ENCODE peak calls at places on chromosomes 2 and 18, in six cellular contexts. E is body of pancreas, M is left ventricle myocardium inferior, H is astrocyte, N is uterus, O is heart right ventricle. Z is an unnamed sample. For H3K4me1, the result is how much of the 10 kb centered on the place peaks cover.

GRCh38 chr18:62152844-62153243 is 34.0 kb downstream of the PIGN start:
- DNase-seq in N (no peak), O (no peak), M (no peak), E (no peak), H (no peak), Z (no peak)

GRCh38 chr2:121489284-121489683 is 41.4 kb upstream of the RNU4ATAC start:
- DNase-seq in H (peak), O (no peak), M (no peak), E (peak), N (no peak), Z (peak)

GRCh38 chr2:231642631-231643493 is 50.2 kb downstream of the TEX44 start:
- DNase-seq in E (peak), M (peak), N (peak), H (peak), O (peak), Z (peak)

GRCh38 chr2:48131503-48132293 is 225.4 kb upstream of the FBXO11 start:
- DNase-seq in N (no peak), O (no peak), M (no peak), E (no peak), H (peak), Z (no peak)

GRCh38 chr2:453132-453531 is 165.2 kb upstream of the ALKAL2 start:
- DNase-seq in M (no peak), N (no peak), O (no peak), H (peak), E (no peak), Z (no peak)

GRCh38 chr18:24319757-24320156 is 77.9 kb downstream of the OSBPL1A start:
- DNase-seq in O (no peak), N (no peak), E (no peak), M (no peak), H (no peak), Z (no peak)

GRCh38 chr18:47100214-47100831 is 50.0 kb downstream of the HDHD2 start:
- DNase-seq in N (peak), O (peak), H (peak), E (peak), M (peak), Z (no peak)

GRCh38 chr18:37659906-37660305 is 94.3 kb upstream of the CELF4 start:
- DNase-seq in E (no peak), H (no peak), N (no peak), O (no peak), M (no peak), Z (no peak)

GRCh38 chr2:151973013-151973900 is 125.6 kb downstream of the CACNB4 start:
- DNase-seq in O (no peak), E (no peak), M (no peak), H (no peak), N (no peak), Z (no peak)

GRCh38 chr2:141384676-141385075 is 746.1 kb downstream of the LRP1B start:
- DNase-seq in O (no peak), E (no peak), H (peak), M (no peak), N (no peak), Z (no peak)

GRCh38 chr2:235083822-235084221 is 132.0 kb downstream of the SH3BP4 start:
- DNase-seq in N (no peak), H (no peak), O (no peak), M (no peak), E (no peak), Z (no peak)

GRCh38 chr2:101516833-101517690 is 42.1 kb upstream of the RFX8 start:
- DNase-seq in E (no peak), H (peak), N (no peak), O (no peak), M (no peak), Z (no peak)

GRCh38 chr2:117068371-117068770 is 746.1 kb upstream of the DDX18 start:
- DNase-seq in E (no peak), H (no peak), O (no peak), N (no peak), M (no peak), Z (no peak)

GRCh38 chr2:122412360-122412759 is 656.9 kb downstream of the TSN start:
- DNase-seq in N (no peak), E (no peak), H (no peak), O (no peak), M (no peak), Z (no peak)

GRCh38 chr2:139048017-139048416 is 267.8 kb upstream of the NXPH2 start:
- DNase-seq in H (no peak), N (no peak), E (no peak), O (no peak), M (no peak), Z (no peak)

GRCh38 chr2:114316532-114317300 is 125.7 kb upstream of the DPP10 start:
- DNase-seq in E (no peak), O (no peak), H (no peak), M (no peak), N (no peak), Z (no peak)

GRCh38 chr18:9905401-9905922 is 8.4 kb upstream of the VAPA start:
- DNase-seq in N (no peak), M (no peak), E (no peak), H (no peak), O (no peak), Z (no peak)

GRCh38 chr2:1789610-1790009 is 45.3 kb upstream of the PXDN start:
- DNase-seq in E (no peak), N (no peak), M (no peak), H (no peak), O (no peak), Z (no peak)

GRCh38 chr2:71611781-71612545 is 158.6 kb downstream of the DYSF start:
- DNase-seq in E (peak), M (no peak), O (no peak), N (peak), H (no peak), Z (no peak)

GRCh38 chr18:363327-364115 is 95.7 kb upstream of the THOC1 start:
- DNase-seq in N (no peak), O (no peak), E (no peak), H (peak), M (no peak), Z (no peak)

GRCh38 chr2:68279691-68280090 is 27.4 kb upstream of the PPP3R1 start:
- DNase-seq in N (no peak), E (no peak), H (no peak), M (no peak), O (no peak), Z (no peak)

GRCh38 chr2:144331652-144332355 is 188.1 kb downstream of the ZEB2 start:
- DNase-seq in H (peak), E (no peak), N (peak), M (no peak), O (no peak), Z (no peak)

GRCh38 chr2:20168727-20169696 is 55.9 kb downstream of the SDC1 start:
- DNase-seq in N (no peak), M (no peak), H (no peak), O (no peak), E (peak), Z (no peak)

GRCh38 chr2:117980783-117981676 is 32.8 kb downstream of the CCDC93 start:
- DNase-seq in E (no peak), H (peak), O (no peak), M (no peak), N (no peak), Z (no peak)

GRCh38 chr18:11719621-11720020 is 30.6 kb downstream of the GNAL start:
- DNase-seq in E (no peak), O (no peak), H (no peak), N (no peak), M (no peak), Z (no peak)

GRCh38 chr2:162073776-162074578 is at the start of gene DPP4:
- DNase-seq in E (peak), M (peak), H (no peak), N (peak), O (peak), Z (peak)

GRCh38 chr2:97355176-97355575 is 234.5 kb downstream of the ANKRD36B start:
- DNase-seq in N (no peak), E (no peak), H (no peak), O (no peak), M (no peak), Z (no peak)

GRCh38 chr2:213202006-213202405 is 50.6 kb upstream of the IKZF2 start:
- DNase-seq in O (no peak), M (no peak), E (no peak), N (no peak), H (no peak), Z (no peak)

GRCh38 chr2:32862269-32863055 is 84.3 kb upstream of the LTBP1 start:
- DNase-seq in M (no peak), O (no peak), H (no peak), E (no peak), N (no peak), Z (no peak)

GRCh38 chr2:230691005-230691647 is 21.5 kb upstream of the CAB39 start:
- DNase-seq in M (no peak), N (no peak), E (no peak), O (no peak), H (peak), Z (no peak)

GRCh38 chr18:26493021-26493420 is 55.3 kb downstream of the KCTD1 start:
- DNase-seq in H (no peak), N (no peak), E (no peak), M (no peak), O (no peak), Z (no peak)

GRCh38 chr2:10048501-10049171 is 5.3 kb downstream of the KLF11 start:
- DNase-seq in N (no peak), O (no peak), H (peak), E (no peak), M (no peak), Z (peak)

GRCh38 chr2:105836341-105836740 is 91.6 kb downstream of the NCK2 start:
- DNase-seq in H (no peak), O (no peak), N (no peak), M (no peak), E (no peak), Z (no peak)

GRCh38 chr2:105836840-105837692 is 92.4 kb downstream of the NCK2 start:
- DNase-seq in E (no peak), N (no peak), M (no peak), O (no peak), H (no peak), Z (no peak)

GRCh38 chr2:105839793-105840192 is 95.1 kb downstream of the NCK2 start:
- DNase-seq in N (no peak), M (no peak), E (no peak), O (no peak), H (no peak), Z (no peak)

DNA sequence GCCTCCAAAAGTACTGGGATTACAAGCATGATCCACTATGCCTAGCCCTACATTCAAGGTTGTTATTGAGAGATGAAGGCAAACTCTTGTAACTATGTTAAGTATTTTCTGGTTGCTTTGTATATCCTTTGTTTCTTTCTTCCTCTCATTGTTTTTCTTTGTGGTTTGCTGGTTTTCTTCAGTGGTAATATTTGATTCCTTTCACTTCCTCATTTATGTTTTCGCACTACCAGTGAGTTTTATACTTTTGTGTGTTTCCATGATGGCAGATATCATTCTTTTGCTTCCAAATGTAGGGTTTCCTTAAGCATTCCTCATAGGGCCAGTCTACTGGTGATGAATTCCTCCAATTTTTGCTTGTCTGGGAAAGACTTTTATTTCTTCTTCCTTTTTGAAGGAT is 90.2 kb downstream of the NCK2 start:
- DNase-seq in O (no peak), M (no peak), E (no peak), H (no peak), N (no peak), Z (no peak)
- H3K4me3 ChIP-seq in O (no peak), M (no peak), E (no peak), H (no peak), N (no peak), Z (no peak)

GRCh38 chr2:73107211-73107926 is 5.4 kb downstream of the RAB11FIP5 start:
- DNase-seq in N (no peak), H (no peak), M (peak), O (peak), E (no peak), Z (peak)

GRCh38 chr2:73104933-73105332 is 7.8 kb downstream of the RAB11FIP5 start:
- DNase-seq in M (no peak), O (no peak), E (no peak), N (no peak), H (no peak), Z (no peak)

GRCh38 chr2:73103018-73103542 is 9.7 kb downstream of the RAB11FIP5 start:
- DNase-seq in M (no peak), H (no peak), O (no peak), N (no peak), E (no peak), Z (no peak)

GRCh38 chr2:73106791-73107190 is 6.0 kb downstream of the RAB11FIP5 start:
- DNase-seq in N (no peak), H (no peak), O (no peak), M (no peak), E (no peak), Z (no peak)

GRCh38 chr2:73105511-73105971 is 7.2 kb downstream of the RAB11FIP5 start:
- DNase-seq in E (no peak), N (no peak), M (no peak), H (no peak), O (no peak), Z (no peak)
- H3K4me1 ChIP-seq in E (under half), N (under half), M (half or more), H (under half), O (under half), Z (under half)

DNA sequence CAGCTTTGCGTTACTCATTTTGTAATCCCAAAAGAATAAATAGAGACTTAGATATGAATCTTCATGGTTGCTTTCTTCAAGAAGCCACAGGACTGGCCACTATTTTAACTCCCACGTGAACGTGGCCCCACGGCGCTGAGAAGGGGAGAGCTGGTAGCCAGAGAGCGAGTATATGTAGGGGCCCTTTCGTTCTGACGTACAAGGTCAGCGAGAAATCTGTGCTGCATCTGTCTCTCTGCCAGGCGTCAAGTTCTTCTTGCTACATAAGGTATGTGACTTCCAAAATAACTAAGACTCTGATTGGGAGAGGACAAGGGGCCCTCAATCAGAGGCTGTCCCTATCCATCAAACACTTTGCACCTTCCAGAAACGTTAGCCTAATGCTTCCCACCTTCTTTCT is 149.2 kb downstream of the PLEKHA3 start:
- DNase-seq in H (no peak), N (no peak), E (no peak), M (peak), O (peak), Z (no peak)
- H3K4me3 ChIP-seq in H (no peak), N (no peak), E (no peak), M (peak), O (peak), Z (no peak)

GRCh38 chr18:28112056-28112470 is 64.9 kb downstream of the CDH2 start:
- DNase-seq in N (no peak), E (no peak), H (peak), O (no peak), M (no peak), Z (no peak)

GRCh38 chr18:28108254-28108653 is 68.7 kb downstream of the CDH2 start:
- DNase-seq in E (no peak), O (no peak), M (no peak), H (no peak), N (no peak), Z (no peak)

GRCh38 chr18:28110924-28111323 is 66.0 kb downstream of the CDH2 start:
- DNase-seq in M (no peak), E (no peak), H (no peak), O (no peak), N (no peak), Z (no peak)

GRCh38 chr18:28109781-28110460 is 67.0 kb downstream of the CDH2 start:
- DNase-seq in M (no peak), N (no peak), O (no peak), E (no peak), H (peak), Z (no peak)

DNA sequence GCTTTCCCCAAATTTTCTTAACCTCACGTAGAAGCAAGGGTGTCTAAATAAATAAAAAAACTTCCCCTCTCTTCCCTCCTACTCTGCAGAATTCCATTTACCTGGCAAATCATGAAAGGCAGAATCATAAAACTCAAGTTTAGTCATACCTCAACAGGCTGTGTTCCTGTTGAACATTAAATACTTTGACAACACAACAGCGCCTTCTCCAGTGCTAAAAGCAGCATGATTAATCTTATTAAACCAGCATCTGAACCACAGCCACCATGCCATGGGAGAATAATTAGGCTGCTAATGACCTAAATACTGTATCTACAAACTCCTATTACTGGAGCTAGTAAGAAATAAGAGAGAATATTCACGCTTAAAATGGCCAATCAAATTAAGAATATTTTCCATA is 68.1 kb downstream of the CDH2 start:
- DNase-seq in O (no peak), M (no peak), H (peak), E (no peak), N (no peak), Z (no peak)
- H3K4me1 ChIP-seq in O (under half), M (under half), H (half or more), E (under half), N (under half), Z (under half)

DNA sequence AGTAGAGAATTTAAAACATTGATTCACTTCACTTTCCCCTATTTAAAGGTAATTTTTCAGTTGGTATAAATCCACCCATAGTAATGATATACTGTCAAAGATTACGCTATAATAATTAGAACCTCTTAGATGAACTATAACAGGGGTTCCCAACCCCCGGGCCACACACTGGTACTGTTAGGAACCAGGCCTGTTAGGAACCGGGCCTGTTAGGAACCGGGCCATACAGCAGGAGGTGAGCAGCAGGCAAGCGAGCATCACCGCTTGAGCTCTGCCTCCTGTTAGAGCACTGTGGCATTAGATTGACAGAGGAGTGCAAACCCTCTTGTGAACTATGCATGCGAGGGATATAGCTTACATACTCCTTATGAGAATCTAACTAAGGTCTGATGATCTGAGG is 34.0 kb upstream of the CD302 start:
- DNase-seq in E (no peak), M (no peak), N (no peak), H (no peak), O (no peak), Z (no peak)
- H3K4me3 ChIP-seq in E (no peak), M (no peak), N (no peak), H (no peak), O (no peak), Z (no peak)

GRCh38 chr2:177249038-177249437 is 15.5 kb downstream of the NFE2L2 start:
- DNase-seq in M (no peak), E (no peak), H (no peak), N (no peak), O (no peak), Z (no peak)

GRCh38 chr2:177246000-177246399 is 18.5 kb downstream of the NFE2L2 start:
- DNase-seq in E (no peak), N (no peak), O (no peak), H (no peak), M (no peak), Z (no peak)

GRCh38 chr2:177250461-177250860 is 14.1 kb downstream of the NFE2L2 start:
- DNase-seq in M (no peak), H (no peak), E (no peak), N (no peak), O (no peak), Z (no peak)

GRCh38 chr2:177245010-177245422 is 19.5 kb downstream of the NFE2L2 start:
- DNase-seq in M (no peak), H (peak), O (no peak), E (no peak), N (no peak), Z (no peak)

DNA sequence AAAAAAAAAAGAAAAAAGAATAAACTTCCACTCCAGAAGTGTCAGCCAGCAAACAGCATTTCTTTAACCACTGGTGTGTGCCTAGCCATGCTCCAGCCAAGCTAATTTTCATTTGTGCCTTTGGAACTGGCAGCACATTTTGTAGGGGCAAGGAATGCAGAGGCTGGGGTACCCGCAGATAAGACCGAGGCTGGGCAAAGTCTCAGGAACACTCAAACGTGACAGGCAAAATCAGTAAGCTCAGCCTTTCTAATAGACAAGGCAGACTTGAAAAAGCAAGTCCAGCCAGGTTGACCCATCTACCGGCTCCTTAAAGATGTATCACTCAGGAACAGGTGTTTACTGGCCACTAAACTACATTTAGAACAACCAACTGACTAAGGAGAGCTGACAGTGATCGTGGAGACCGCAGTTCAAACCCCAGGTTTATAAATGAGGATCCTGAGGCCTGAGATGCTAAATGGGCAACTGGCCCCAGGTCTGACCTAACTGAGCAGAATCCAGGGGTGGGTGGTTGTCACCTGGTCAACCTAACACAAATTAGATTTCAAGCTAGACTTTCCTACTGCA is 16.7 kb downstream of the NFE2L2 start:
- DNase-seq in M (no peak), O (no peak), E (no peak), N (no peak), H (no peak), Z (no peak)
- H3K4me1 ChIP-seq in M (half or more), O (half or more), E (half or more), N (under half), H (under half), Z (under half)

Z was measured in right lobe of liver.